ENCODE peak calls at places on chromosomes 7 and 10, in seven cellular contexts. C, F, E, O, W, X and N are unnamed samples.

GRCh38 chr7:129169171-129169643 is 19.2 kb upstream of the SMO start:
- DNase-seq in C (peak; percentile 72), F (peak; percentile 22), E (peak; percentile 79), O (peak; percentile 53), W (no peak), X (no peak), N (no peak)

GRCh38 chr7:157675427-157675930 is 338.7 kb downstream of the DNAJB6 start:
- DNase-seq in C (no peak), F (no peak), E (no peak), O (no peak), W (no peak), X (no peak), N (no peak)

GRCh38 chr7:95468071-95468470 is 17.7 kb upstream of the ASB4 start:
- DNase-seq in C (no peak), F (no peak), E (no peak), O (no peak), W (no peak), X (no peak), N (no peak)

GRCh38 chr7:111486472-111487142 is 75.7 kb downstream of the IMMP2L start:
- DNase-seq in C (no peak), F (peak; percentile 65), E (no peak), O (no peak), W (peak; percentile 13), X (peak; percentile 7), N (no peak)

GRCh38 chr7:10632707-10633106 is 341.0 kb upstream of the PHF14 start:
- DNase-seq in C (no peak), F (no peak), E (no peak), O (no peak), W (no peak), X (no peak), N (no peak)

GRCh38 chr7:98826811-98827231 is 43.0 kb downstream of the TMEM130 start:
- DNase-seq in C (peak; percentile 86), F (no peak), E (no peak), O (no peak), W (no peak), X (no peak), N (no peak)

GRCh38 chr10:28179490-28180099 is 123.3 kb downstream of the MPP7 start:
- DNase-seq in C (no peak), F (peak; percentile 59), E (no peak), O (no peak), W (peak; percentile 52), X (no peak), N (no peak)

GRCh38 chr7:129825005-129825553 is 127.7 kb downstream of the UBE2H start:
- DNase-seq in C (peak; percentile 62), F (peak; percentile 39), E (peak; percentile 83), O (peak; percentile 57), W (no peak), X (no peak), N (peak; percentile 80)

GRCh38 chr7:484365-485101 is 35.1 kb downstream of the PDGFA start:
- DNase-seq in C (peak; percentile 15), F (no peak), E (peak; percentile 54), O (no peak), W (no peak), X (no peak), N (no peak)

GRCh38 chr10:65234261-65234660 is 1691.6 kb upstream of the LRRTM3 start:
- DNase-seq in C (no peak), F (no peak), E (no peak), O (no peak), W (no peak), X (no peak), N (no peak)

GRCh38 chr7:35467456-35467978 is 213.6 kb upstream of the TBX20 start:
- DNase-seq in C (no peak), F (no peak), E (no peak), O (no peak), W (no peak), X (no peak), N (no peak)

GRCh38 chr7:55438765-55439525 is 73.8 kb downstream of the LANCL2 start:
- DNase-seq in C (peak; percentile 59), F (no peak), E (no peak), O (peak; percentile 79), W (no peak), X (no peak), N (no peak)

GRCh38 chr10:22475857-22476600 is 130.7 kb downstream of the SPAG6 start:
- DNase-seq in C (peak; percentile 27), F (peak; percentile 9), E (peak; percentile 60), O (peak; percentile 14), W (no peak), X (no peak), N (no peak)

GRCh38 chr7:132742152-132742551 is 165.9 kb upstream of the PLXNA4 start:
- DNase-seq in C (peak; percentile 78), F (peak; percentile 94), E (no peak), O (no peak), W (peak; percentile 58), X (no peak), N (no peak)

GRCh38 chr7:100874577-100875355 is at the start of gene SRRT:
- DNase-seq in C (peak; percentile 99), F (peak; percentile 98), E (peak; percentile 99), O (peak; percentile 99), W (peak; percentile 84), X (peak; percentile 79), N (peak; percentile 98)

GRCh38 chr10:69426376-69426727 is 9.6 kb upstream of the TACR2 start:
- DNase-seq in C (no peak), F (no peak), E (no peak), O (no peak), W (no peak), X (no peak), N (peak; percentile 57)

GRCh38 chr7:121390109-121390508 is 6.0 kb downstream of the FAM3C start:
- DNase-seq in C (no peak), F (no peak), E (no peak), O (no peak), W (no peak), X (no peak), N (no peak)

GRCh38 chr10:91576096-91576545 is 56.8 kb downstream of the PPP1R3C start:
- DNase-seq in C (no peak), F (peak; percentile 34), E (no peak), O (no peak), W (no peak), X (no peak), N (no peak)

GRCh38 chr7:30155481-30155880 is 20.7 kb downstream of the MTURN start:
- DNase-seq in C (no peak), F (no peak), E (no peak), O (no peak), W (no peak), X (no peak), N (no peak)

GRCh38 chr7:55160539-55160938 is 141.7 kb downstream of the EGFR start:
- DNase-seq in C (no peak), F (peak; percentile 97), E (no peak), O (no peak), W (peak; percentile 44), X (no peak), N (no peak)

GRCh38 chr10:12660812-12661211 is 311.5 kb downstream of the CAMK1D start:
- DNase-seq in C (no peak), F (no peak), E (no peak), O (no peak), W (no peak), X (no peak), N (no peak)

GRCh38 chr10:100046088-100046487 is 35.6 kb downstream of the CPN1 start:
- DNase-seq in C (peak; percentile 91), F (peak; percentile 83), E (peak; percentile 95), O (peak; percentile 88), W (peak; percentile 57), X (peak; percentile 47), N (peak; percentile 71)

GRCh38 chr10:114714281-114714741 is 56.2 kb upstream of the ABLIM1 start:
- DNase-seq in C (no peak), F (peak; percentile 95), E (no peak), O (peak; percentile 38), W (peak; percentile 56), X (no peak), N (peak; percentile 91)

GRCh38 chr10:78913219-78914059 is 155.3 kb upstream of the ZMIZ1 start:
- DNase-seq in C (no peak), F (no peak), E (peak; percentile 78), O (peak; percentile 76), W (no peak), X (no peak), N (no peak)

GRCh38 chr7:80047856-80048459 is 86.7 kb upstream of the GNAI1 start:
- DNase-seq in C (no peak), F (peak; percentile 11), E (no peak), O (no peak), W (no peak), X (no peak), N (no peak)

GRCh38 chr7:46363688-46364087 is 442.6 kb upstream of the IGFBP3 start:
- DNase-seq in C (no peak), F (no peak), E (no peak), O (no peak), W (no peak), X (no peak), N (no peak)

GRCh38 chr10:48542471-48543210 is 62.2 kb downstream of the ARHGAP22 start:
- DNase-seq in C (no peak), F (no peak), E (peak; percentile 35), O (no peak), W (no peak), X (no peak), N (no peak)

GRCh38 chr10:112159469-112159868 is 24.1 kb downstream of the GPAM start:
- DNase-seq in C (no peak), F (no peak), E (no peak), O (no peak), W (no peak), X (no peak), N (no peak)